ENCODE peak calls at places on chromosome 6, in nine cellular contexts. O is heart left ventricle, G is NCI-H2081, S is bronchial epithelial cell, T is GM10248, F is HFFc6, M is GF-D8, C is spleen, K is NCI-H345. W is an unnamed sample.

GRCh38 chr6:127917766-127918165 is 16.9 kb upstream of the THEMIS start:
- DNase-seq in O (no peak), G (no peak), S (no peak), T (no peak), F (no peak), M (no peak), C (no peak), K (no peak), W (no peak)

GRCh38 chr6:54043360-54043759 is 67.9 kb upstream of the MLIP start:
- DNase-seq in O (no peak), G (no peak), S (no peak), T (no peak), F (no peak), M (no peak), C (no peak), K (no peak), W (no peak)

GRCh38 chr6:131992557-131992956 is 41.4 kb upstream of the CCN2 start:
- DNase-seq in O (no peak), G (no peak), S (no peak), T (no peak), F (no peak), M (no peak), C (no peak), K (no peak), W (no peak)

GRCh38 chr6:90466191-90466940 is 120.5 kb downstream of the MAP3K7 start:
- DNase-seq in O (no peak), G (no peak), S (peak), T (no peak), F (peak), M (no peak), C (no peak), K (no peak), W (no peak)

GRCh38 chr6:34056301-34056700 is 89.6 kb downstream of the GRM4 start:
- DNase-seq in O (peak), G (no peak), S (peak), T (peak), F (peak), M (no peak), C (no peak), K (no peak), W (peak)

GRCh38 chr6:44126320-44127149 is 717 bp downstream of the MRPL14 start:
- DNase-seq in O (peak), G (peak), S (peak), T (peak), F (peak), M (no peak), C (peak), K (peak), W (peak)

GRCh38 chr6:37546141-37546871 is 46.6 kb upstream of the CCDC167 start:
- DNase-seq in O (no peak), G (no peak), S (peak), T (no peak), F (no peak), M (no peak), C (no peak), K (no peak), W (no peak)

GRCh38 chr6:38266921-38267354 is 372.8 kb downstream of the BTBD9 start:
- DNase-seq in O (no peak), G (no peak), S (no peak), T (no peak), F (peak), M (no peak), C (no peak), K (no peak), W (peak)

GRCh38 chr6:39821739-39822532 is 29.8 kb downstream of the DAAM2 start:
- DNase-seq in O (no peak), G (no peak), S (no peak), T (no peak), F (no peak), M (no peak), C (no peak), K (no peak), W (no peak)

GRCh38 chr6:169800116-169800667 is 48.8 kb downstream of the ERMARD start:
- DNase-seq in O (no peak), G (no peak), S (no peak), T (no peak), F (no peak), M (no peak), C (peak), K (no peak), W (no peak)

GRCh38 chr6:14945461-14946210 is 300.2 kb upstream of the JARID2 start:
- DNase-seq in O (no peak), G (no peak), S (no peak), T (no peak), F (no peak), M (no peak), C (no peak), K (no peak), W (no peak)

W was measured in PC-3.